ENCODE peak calls at places on chromosomes 7 and 10, in six cellular contexts. U is right lobe of liver, W is foreskin keratinocyte, B is bronchial epithelial cell, F is heart right ventricle, L is psoas muscle. A is an unnamed sample.
A peak's percentile ranks its signal among the peaks of the same experiment; 100 is the strongest.

GRCh38 chr7:2720024-2720423 is 32.0 kb downstream of the AMZ1 start:
- DNase-seq in U (no peak), W (no peak), B (no peak), F (no peak), L (peak; percentile 7), A (no peak)

GRCh38 chr10:132196178-132197113 is 9.7 kb downstream of the DPYSL4 start:
- DNase-seq in U (no peak), W (no peak), B (no peak), F (no peak), L (no peak), A (no peak)

GRCh38 chr7:4799508-4800268 is 24.3 kb downstream of the AP5Z1 start:
- DNase-seq in U (no peak), W (peak; percentile 15), B (no peak), F (peak; percentile 60), L (peak; percentile 57), A (peak; percentile 23)

GRCh38 chr10:76829724-76830123 is 807.9 kb downstream of the KCNMA1 start:
- DNase-seq in U (no peak), W (no peak), B (no peak), F (no peak), L (no peak), A (no peak)

GRCh38 chr7:81284576-81284975 is 365.7 kb upstream of the SEMA3C start:
- DNase-seq in U (no peak), W (peak; percentile 77), B (peak; percentile 81), F (no peak), L (no peak), A (peak; percentile 54)

GRCh38 chr10:93456480-93456879 is 25.7 kb downstream of the MYOF start:
- DNase-seq in U (no peak), W (no peak), B (no peak), F (no peak), L (no peak), A (no peak)

GRCh38 chr7:116293139-116293538 is 82.8 kb downstream of the TES start:
- DNase-seq in U (no peak), W (no peak), B (no peak), F (no peak), L (no peak), A (no peak)

GRCh38 chr7:74020396-74020795 is 7.6 kb upstream of the ELN start:
- DNase-seq in U (no peak), W (peak; percentile 67), B (no peak), F (no peak), L (no peak), A (no peak)

GRCh38 chr7:136845899-136846465 is 22.5 kb upstream of the CHRM2 start:
- DNase-seq in U (no peak), W (no peak), B (no peak), F (no peak), L (no peak), A (no peak)

GRCh38 chr7:70700935-70701425 is 431.0 kb upstream of the GALNT17 start:
- DNase-seq in U (no peak), W (no peak), B (no peak), F (no peak), L (no peak), A (no peak)

GRCh38 chr7:147483634-147484292 is 1106.8 kb upstream of the C7orf33 start:
- DNase-seq in U (no peak), W (no peak), B (no peak), F (no peak), L (no peak), A (no peak)

GRCh38 chr10:78143576-78143975 is 109.9 kb downstream of the RPS24 start:
- DNase-seq in U (no peak), W (no peak), B (no peak), F (no peak), L (no peak), A (no peak)

GRCh38 chr7:148883233-148884048 is 650 bp downstream of the EZH2 start:
- DNase-seq in U (peak; percentile 57), W (no peak), B (no peak), F (peak; percentile 16), L (peak; percentile 51), A (no peak)

GRCh38 chr10:101071266-101071884 is 9.6 kb downstream of the KAZALD1 start:
- DNase-seq in U (no peak), W (no peak), B (peak; percentile 52), F (no peak), L (no peak), A (peak; percentile 68)

GRCh38 chr7:84182301-84182700 is 12.3 kb downstream of the SEMA3A start:
- DNase-seq in U (no peak), W (no peak), B (peak; percentile 36), F (no peak), L (no peak), A (peak; percentile 2)

GRCh38 chr7:85719981-85720963 is 533.4 kb upstream of the SEMA3D start:
- DNase-seq in U (no peak), W (peak; percentile 65), B (peak; percentile 89), F (no peak), L (no peak), A (peak; percentile 62)

GRCh38 chr10:123359539-123359938 is 205.3 kb downstream of the BUB3 start:
- DNase-seq in U (no peak), W (no peak), B (no peak), F (no peak), L (no peak), A (no peak)

DNA sequence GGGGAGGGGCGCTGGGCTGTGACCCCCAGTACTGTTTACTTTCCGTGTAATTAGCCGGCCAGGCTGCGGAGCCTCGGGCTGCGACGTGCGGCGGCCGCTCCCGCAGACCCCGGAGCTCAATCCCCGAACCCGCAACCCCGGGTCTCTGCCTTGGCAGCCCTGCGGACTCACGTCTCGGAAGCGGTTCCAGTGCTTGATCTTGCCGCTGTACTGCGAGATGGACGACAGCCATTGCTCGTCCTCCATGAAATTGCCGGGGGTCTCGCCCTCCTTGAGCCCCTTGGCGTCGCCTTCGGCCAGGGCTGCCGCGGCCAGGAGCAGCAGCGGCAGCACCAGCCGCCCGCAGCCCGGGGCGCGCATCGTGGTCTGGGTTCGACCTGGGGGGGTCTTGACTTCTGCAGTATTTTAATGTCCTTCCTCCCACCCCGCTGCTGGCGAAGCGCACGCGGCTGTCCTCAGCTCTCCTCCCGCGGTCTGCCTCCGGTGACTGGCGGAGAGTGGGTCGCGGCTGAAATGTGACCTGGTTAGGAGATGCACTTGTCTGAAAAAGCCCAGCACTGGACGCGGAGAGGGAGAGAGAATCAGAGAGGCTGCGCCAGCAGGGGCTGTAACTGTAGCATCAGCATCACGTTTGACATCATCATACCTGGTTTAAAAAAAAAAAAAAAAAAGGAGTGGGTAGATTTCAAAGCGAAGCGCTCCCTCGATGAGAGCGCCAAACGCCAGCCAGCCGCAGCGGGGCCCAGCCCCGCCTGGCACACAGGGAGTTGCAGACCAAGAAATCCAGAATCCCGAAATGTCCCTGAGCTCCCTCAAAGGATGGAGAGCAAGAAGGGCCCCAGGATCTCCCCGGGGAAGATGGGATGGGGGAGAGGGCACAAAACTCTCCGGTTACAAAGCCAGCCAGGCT is at the start of gene SPOCK2:
- DNase-seq in U (no peak), W (no peak), B (peak; percentile 29), F (no peak), L (peak; percentile 27), A (no peak)
- TF ChIP-seq CTCF in U (no peak), W (no peak), B (no peak), F (no peak), L (no peak), A (no peak)

GRCh38 chr7:45101748-45102147 is 9.7 kb downstream of the TBRG4 start:
- DNase-seq in U (no peak), W (no peak), B (no peak), F (no peak), L (no peak), A (no peak)

GRCh38 chr7:45098983-45099839 is 10.4 kb upstream of the NACAD start:
- DNase-seq in U (no peak), W (no peak), B (no peak), F (no peak), L (no peak), A (no peak)

GRCh38 chr7:45102785-45103712 is 8.4 kb downstream of the TBRG4 start:
- DNase-seq in U (no peak), W (no peak), B (no peak), F (no peak), L (no peak), A (no peak)

GRCh38 chr7:45100761-45101480 is 10.6 kb downstream of the TBRG4 start:
- DNase-seq in U (no peak), W (no peak), B (no peak), F (no peak), L (no peak), A (no peak)

GRCh38 chr7:45099891-45100760 is 11.4 kb upstream of the NACAD start:
- DNase-seq in U (no peak), W (no peak), B (no peak), F (no peak), L (no peak), A (no peak)
- TF ChIP-seq CTCF in U (no peak), W (no peak), B (no peak), F (no peak), L (no peak), A (no peak)

DNA sequence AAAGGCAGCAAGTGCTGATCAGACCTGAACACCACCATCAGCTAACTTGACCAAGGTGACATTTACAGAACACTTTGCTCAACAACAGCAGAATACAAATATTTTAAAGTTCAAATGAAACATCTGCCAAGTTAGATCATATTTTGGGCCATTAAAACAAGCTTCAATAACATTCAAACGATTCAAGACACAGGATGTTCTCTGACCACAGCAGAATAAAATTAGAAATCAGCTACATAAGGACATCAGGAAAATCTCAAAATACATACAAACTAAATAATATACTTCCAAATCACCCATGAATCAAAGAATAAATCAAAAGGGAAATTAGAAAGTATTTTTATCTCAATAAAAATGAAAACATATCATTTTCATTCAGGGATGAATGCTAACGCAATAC is 173.0 kb downstream of the PKD1L1 start:
- DNase-seq in U (no peak), W (no peak), B (no peak), F (no peak), L (no peak), A (no peak)
- TF ChIP-seq CTCF in U (no peak), W (no peak), B (no peak), F (no peak), L (no peak), A (no peak)

DNA sequence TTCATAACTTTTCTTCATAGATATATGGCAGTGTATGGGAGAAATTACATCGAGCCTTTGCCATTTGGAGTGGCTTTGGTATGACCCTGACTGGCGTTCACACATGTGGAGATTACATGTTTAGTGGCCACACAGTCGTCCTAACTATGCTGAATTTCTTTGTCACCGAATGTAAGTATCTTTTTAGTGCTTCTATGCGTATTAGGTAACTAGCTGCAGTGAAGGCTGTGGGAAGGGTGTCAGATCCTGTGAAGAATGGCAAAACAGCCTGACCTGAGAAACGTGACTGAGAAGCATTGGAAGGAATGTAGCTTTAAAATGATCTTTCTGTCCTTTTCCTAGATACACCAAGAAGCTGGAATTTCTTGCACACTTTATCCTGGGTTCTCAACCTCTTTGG is 34.5 kb upstream of the VDAC2 start:
- DNase-seq in U (no peak), W (no peak), B (no peak), F (no peak), L (no peak), A (no peak)
- TF ChIP-seq CTCF in U (no peak), W (no peak), B (no peak), F (no peak), L (no peak), A (no peak)

GRCh38 chr10:70509376-70509775 is 30.8 kb downstream of the PALD1 start:
- DNase-seq in U (no peak), W (no peak), B (no peak), F (no peak), L (no peak), A (no peak)
- TF ChIP-seq CTCF in U (no peak), W (no peak), B (no peak), F (no peak), L (no peak), A (no peak)

A was measured in MCF 10A.